ENCODE peak calls at places on chromosomes 13 and 19, in seven cellular contexts. G is H9, K is mesendoderm, Z is IMR-90, R is H1, U is neuronal stem cell, D is trophoblast cell. A is an unnamed sample.

GRCh38 chr13:110263906-110264305 is 43.1 kb downstream of the COL4A1 start:
- DNase-seq in G (no peak), K (peak), Z (no peak), R (peak), U (no peak), D (no peak), A (no peak)

GRCh38 chr19:32406161-32407003 is 812 bp downstream of the DPY19L3 start:
- DNase-seq in G (no peak), K (no peak), Z (no peak), R (no peak), U (no peak), D (peak), A (peak)

GRCh38 chr19:6730153-6730804 is 7.1 kb downstream of the GPR108 start:
- DNase-seq in G (peak), K (peak), Z (no peak), R (peak), U (no peak), D (no peak), A (no peak)

GRCh38 chr13:48626077-48626449 is 27.7 kb upstream of the CYSLTR2 start:
- DNase-seq in G (no peak), K (no peak), Z (peak), R (no peak), U (no peak), D (peak), A (peak)

GRCh38 chr19:28332351-28332750 is 880.6 kb downstream of the UQCRFS1 start:
- DNase-seq in G (no peak), K (no peak), Z (no peak), R (no peak), U (no peak), D (no peak), A (no peak)

GRCh38 chr19:2461751-2462634 is 5.2 kb upstream of the LMNB2 start:
- DNase-seq in G (peak), K (peak), Z (peak), R (peak), U (peak), D (no peak), A (peak)

GRCh38 chr13:106261450-106261849 is 274.0 kb downstream of the EFNB2 start:
- DNase-seq in G (no peak), K (no peak), Z (no peak), R (no peak), U (no peak), D (peak), A (no peak)

GRCh38 chr19:38219221-38219620 is 4.8 kb downstream of the DPF1 start:
- DNase-seq in G (no peak), K (no peak), Z (no peak), R (no peak), U (no peak), D (no peak), A (no peak)

GRCh38 chr19:18160441-18160791 is 7.5 kb downstream of the PIK3R2 start:
- DNase-seq in G (no peak), K (no peak), Z (no peak), R (no peak), U (no peak), D (no peak), A (no peak)

GRCh38 chr13:32783067-32783466 is 196.8 kb downstream of the PDS5B start:
- DNase-seq in G (no peak), K (no peak), Z (peak), R (no peak), U (no peak), D (no peak), A (peak)

GRCh38 chr19:42140125-42140754 is 8.0 kb upstream of the POU2F2 start:
- DNase-seq in G (peak), K (peak), Z (peak), R (peak), U (peak), D (peak), A (peak)

GRCh38 chr13:25371158-25371557 is 616 bp upstream of the ATP8A2 start:
- DNase-seq in G (no peak), K (no peak), Z (no peak), R (no peak), U (no peak), D (no peak), A (no peak)
- H3K4me2 ChIP-seq in G (peak), K (no peak), Z (no peak), R (peak), U (peak), D (peak), A (no peak)

GRCh38 chr19:34678421-34678820 is 943 bp downstream of the ZNF302 start:
- DNase-seq in G (no peak), K (no peak), Z (no peak), R (no peak), U (no peak), D (no peak), A (no peak)
- H2BK5ac ChIP-seq in G (no peak), K (no peak), Z (no peak), R (no peak), U (no peak), D (no peak), A (no peak)

GRCh38 chr13:71606818-71607217 is 260.2 kb downstream of the DACH1 start:
- DNase-seq in G (no peak), K (no peak), Z (no peak), R (no peak), U (no peak), D (no peak), A (no peak)

GRCh38 chr13:71607575-71607974 is 259.4 kb downstream of the DACH1 start:
- DNase-seq in G (no peak), K (no peak), Z (no peak), R (no peak), U (no peak), D (no peak), A (no peak)

GRCh38 chr13:71610876-71611275 is 256.1 kb downstream of the DACH1 start:
- DNase-seq in G (no peak), K (no peak), Z (no peak), R (no peak), U (no peak), D (no peak), A (peak)

GRCh38 chr13:71611292-71611691 is 255.7 kb downstream of the DACH1 start:
- DNase-seq in G (no peak), K (no peak), Z (no peak), R (no peak), U (no peak), D (no peak), A (no peak)

GRCh38 chr13:71609271-71609670 is 257.7 kb downstream of the DACH1 start:
- DNase-seq in G (no peak), K (no peak), Z (peak), R (no peak), U (no peak), D (no peak), A (peak)
- H3K4ac ChIP-seq in G (no peak), K (no peak), Z (no peak), R (no peak), U (no peak), D (no peak), A (no peak)

GRCh38 chr19:5354403-5354802 is 13.8 kb upstream of the PTPRS start:
- DNase-seq in G (peak), K (peak), Z (no peak), R (peak), U (no peak), D (peak), A (peak)

GRCh38 chr19:5355076-5355475 is 14.5 kb upstream of the PTPRS start:
- DNase-seq in G (no peak), K (no peak), Z (no peak), R (no peak), U (no peak), D (no peak), A (no peak)

GRCh38 chr19:5352229-5352763 is 11.7 kb upstream of the PTPRS start:
- DNase-seq in G (no peak), K (peak), Z (peak), R (no peak), U (no peak), D (no peak), A (peak)

GRCh38 chr19:5349041-5349440 is 8.4 kb upstream of the PTPRS start:
- DNase-seq in G (no peak), K (peak), Z (no peak), R (no peak), U (no peak), D (no peak), A (no peak)

DNA sequence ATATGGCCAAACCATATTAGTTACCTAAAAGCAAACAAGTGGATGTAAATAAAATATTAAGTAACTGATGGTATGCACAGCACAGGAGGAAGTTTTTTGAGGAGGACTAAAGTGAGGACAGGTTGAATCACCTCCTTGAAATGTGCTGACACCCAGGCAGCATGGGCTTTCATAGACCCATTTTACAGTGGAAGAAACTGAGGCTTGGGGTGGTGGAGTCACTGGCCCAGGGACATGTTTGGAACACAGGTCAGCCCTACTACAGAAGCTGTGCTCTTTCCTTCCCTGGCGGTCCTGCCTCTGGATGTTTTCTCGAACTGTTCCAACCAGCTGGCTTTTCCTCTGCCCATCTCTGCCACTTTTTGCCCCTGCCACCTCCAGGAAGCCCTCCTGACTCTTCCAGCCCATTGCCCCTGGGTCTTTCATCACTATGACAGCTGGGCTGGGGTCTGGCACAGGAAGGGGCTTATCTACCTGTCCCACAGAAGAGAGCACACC is 11.2 kb upstream of the PTPRS start:
- DNase-seq in G (no peak), K (no peak), Z (no peak), R (no peak), U (no peak), D (no peak), A (no peak)
- H3K4me2 ChIP-seq in G (no peak), K (no peak), Z (no peak), R (peak), U (no peak), D (no peak), A (no peak)

GRCh38 chr19:53881482-53882390 is at the start of gene PRKCG:
- DNase-seq in G (peak), K (peak), Z (no peak), R (peak), U (peak), D (no peak), A (peak)
- H2BK5ac ChIP-seq in G (no peak), K (no peak), Z (no peak), R (peak), U (peak), D (no peak), A (no peak)

GRCh38 chr13:19769854-19770253 is 12.9 kb downstream of the PSPC1 start:
- DNase-seq in G (no peak), K (no peak), Z (peak), R (no peak), U (no peak), D (no peak), A (no peak)
- H3K4ac ChIP-seq in G (no peak), K (no peak), Z (no peak), R (no peak), U (no peak), D (no peak), A (no peak)

DNA sequence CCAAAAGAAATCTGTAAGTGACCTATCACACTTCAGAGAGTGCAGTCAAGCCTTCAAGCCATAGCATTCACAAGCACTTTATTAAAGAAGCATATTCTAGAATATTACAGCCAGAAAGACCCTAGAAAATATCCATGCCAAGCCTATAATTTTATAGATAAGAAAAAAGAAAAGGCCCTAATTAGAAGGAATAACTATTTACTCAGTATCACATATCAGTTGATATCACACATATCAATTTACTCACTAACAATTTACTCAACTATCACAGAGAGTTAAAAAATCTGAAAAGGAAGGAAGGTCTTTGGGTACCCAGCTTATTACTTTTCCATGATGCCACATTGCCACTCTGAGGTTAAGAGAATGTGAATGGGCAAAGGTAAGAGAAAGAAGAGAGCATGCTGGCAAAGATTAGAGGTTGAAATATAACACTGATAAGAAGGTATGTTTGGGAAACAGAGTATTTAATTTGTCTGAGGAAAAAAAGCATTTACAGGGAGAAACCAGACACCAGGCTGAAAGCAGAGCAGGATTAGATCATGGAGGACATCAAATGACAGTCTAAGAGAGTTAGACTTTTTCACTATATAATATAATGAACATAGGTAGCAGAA is 186.2 kb downstream of the VWA8 start:
- DNase-seq in G (no peak), K (no peak), Z (no peak), R (no peak), U (no peak), D (no peak), A (no peak)
- H3K4me2 ChIP-seq in G (no peak), K (no peak), Z (no peak), R (no peak), U (no peak), D (no peak), A (no peak)